ENCODE peak calls at places on chromosomes 5 and 9, in ten cellular contexts. Y, E, V, F, R, N, X, M, B and C are unnamed samples.

GRCh38 chr9:73118297-73118696 is 33.4 kb upstream of the ANXA1 start:
- DNase-seq in E (no peak), N (no peak), R (no peak), F (peak; percentile 44), B (no peak), Y (no peak), V (no peak), M (no peak), X (no peak), C (peak; percentile 69)

GRCh38 chr9:106284300-106284699 is 578.7 kb upstream of the ZNF462 start:
- DNase-seq in E (no peak), X (no peak), N (no peak), R (no peak), Y (no peak), B (peak; percentile 12), F (no peak), V (no peak), M (no peak), C (no peak)

GRCh38 chr5:75616286-75616810 is 5.1 kb downstream of the ANKDD1B start:
- DNase-seq in N (no peak), Y (no peak), R (no peak), X (no peak), V (no peak), F (no peak), B (no peak), E (no peak), M (no peak), C (no peak)

GRCh38 chr5:37735649-37736347 is 104.0 kb downstream of the GDNF start:
- DNase-seq in V (no peak), R (no peak), B (no peak), E (peak; percentile 56), N (no peak), X (no peak), M (peak; percentile 38), Y (no peak), F (no peak), C (peak; percentile 59)

GRCh38 chr9:35517552-35518211 is 27.8 kb downstream of the RUSC2 start:
- DNase-seq in N (no peak), E (no peak), R (no peak), Y (no peak), V (no peak), B (no peak), X (no peak), M (no peak), F (no peak), C (no peak)

GRCh38 chr9:83166369-83166768 is 103.4 kb upstream of the RASEF start:
- DNase-seq in X (peak; percentile 71), E (no peak), V (no peak), B (no peak), Y (no peak), R (peak; percentile 48), M (no peak), F (no peak), N (peak; percentile 65), C (peak; percentile 6)

GRCh38 chr9:86604741-86605140 is 250.5 kb upstream of the TUT7 start:
- DNase-seq in V (no peak), X (no peak), B (peak; percentile 61), M (no peak), Y (no peak), R (no peak), E (no peak), F (no peak), N (no peak), C (peak; percentile 16)

GRCh38 chr9:99680191-99680590 is 141.5 kb upstream of the NR4A3 start:
- DNase-seq in N (no peak), F (peak; percentile 19), E (no peak), X (no peak), R (no peak), V (no peak), B (no peak), M (no peak), Y (no peak), C (peak; percentile 80)

GRCh38 chr5:95042040-95042439 is 242.9 kb downstream of the MCTP1 start:
- DNase-seq in V (no peak), Y (no peak), R (no peak), F (no peak), M (no peak), X (peak; percentile 84), N (no peak), E (no peak), B (no peak), C (no peak)

GRCh38 chr9:115758441-115758840 is 395.1 kb upstream of the PAPPA start:
- DNase-seq in B (peak; percentile 90), F (no peak), N (no peak), Y (no peak), R (no peak), E (no peak), M (no peak), X (no peak), V (no peak), C (no peak)

GRCh38 chr5:173290477-173291131 is 37.6 kb downstream of the STC2 start:
- DNase-seq in M (no peak), E (no peak), X (no peak), N (no peak), V (no peak), B (no peak), Y (no peak), F (no peak), R (no peak), C (no peak)

GRCh38 chr5:133371371-133372155 is 240.8 kb downstream of the FSTL4 start:
- DNase-seq in B (peak; percentile 17), E (no peak), Y (no peak), V (no peak), F (no peak), M (no peak), R (no peak), X (no peak), N (no peak), C (no peak)

GRCh38 chr5:115389799-115390382 is 93.4 kb upstream of the CCDC112 start:
- DNase-seq in V (peak; percentile 42), Y (no peak), M (no peak), E (no peak), B (peak; percentile 51), X (no peak), N (no peak), F (no peak), R (no peak), C (no peak)

GRCh38 chr5:31809037-31809910 is 170.3 kb downstream of the PDZD2 start:
- DNase-seq in B (peak; percentile 84), R (peak; percentile 61), F (peak; percentile 80), E (peak; percentile 69), N (peak; percentile 45), X (no peak), V (peak; percentile 59), M (peak; percentile 80), Y (no peak), C (peak; percentile 86)

GRCh38 chr5:1859099-1859498 is 23.6 kb downstream of the IRX4 start:
- DNase-seq in Y (no peak), R (no peak), E (no peak), V (no peak), X (no peak), F (no peak), N (no peak), B (no peak), M (no peak), C (no peak)

GRCh38 chr9:133707065-133707760 is 30.9 kb downstream of the SARDH start:
- DNase-seq in B (no peak), M (peak; percentile 65), Y (no peak), V (peak; percentile 28), F (no peak), X (no peak), N (no peak), E (no peak), R (no peak), C (no peak)

GRCh38 chr9:129109504-129109903 is 1.1 kb downstream of the CRAT start:
- DNase-seq in V (peak; percentile 57), B (peak; percentile 92), F (no peak), R (no peak), Y (no peak), X (no peak), M (peak; percentile 65), E (no peak), N (peak; percentile 50), C (no peak)

GRCh38 chr9:93300585-93301081 is 116.7 kb downstream of the WNK2 start:
- DNase-seq in V (no peak), X (no peak), F (no peak), R (no peak), Y (no peak), E (no peak), B (no peak), N (peak; percentile 81), M (peak; percentile 37), C (no peak)

GRCh38 chr9:104872959-104873850 is 54.8 kb downstream of the ABCA1 start:
- DNase-seq in N (peak; percentile 32), B (peak; percentile 51), E (peak; percentile 5), F (peak; percentile 100), Y (no peak), V (no peak), R (no peak), X (no peak), M (no peak), C (peak; percentile 98)

GRCh38 chr5:54753034-54753433 is 232.4 kb downstream of the ESM1 start:
- DNase-seq in R (no peak), V (no peak), F (peak; percentile 18), Y (no peak), B (peak; percentile 28), X (no peak), N (no peak), E (no peak), M (no peak), C (peak; percentile 82)

GRCh38 chr5:41722359-41722950 is 147.8 kb downstream of the OXCT1 start:
- DNase-seq in F (no peak), Y (no peak), R (no peak), E (no peak), B (no peak), X (no peak), V (no peak), N (no peak), M (no peak), C (peak; percentile 2)

GRCh38 chr5:140035881-140036280 is 7.2 kb downstream of the NRG2 start:
- DNase-seq in R (no peak), V (no peak), F (no peak), X (no peak), M (no peak), N (no peak), E (no peak), Y (no peak), B (no peak), C (no peak)

GRCh38 chr5:157983906-157984551 is 125.1 kb upstream of the CLINT1 start:
- DNase-seq in N (no peak), R (no peak), B (no peak), V (no peak), X (no peak), M (peak; percentile 61), E (no peak), F (no peak), Y (no peak), C (no peak)

GRCh38 chr5:96084874-96085545 is 123.4 kb upstream of the ELL2 start:
- DNase-seq in R (no peak), N (no peak), Y (no peak), F (no peak), X (no peak), M (no peak), B (no peak), V (no peak), E (no peak), C (peak; percentile 58)

GRCh38 chr5:17413691-17414090 is 84.3 kb upstream of the TAF11L2 start:
- DNase-seq in M (no peak), F (peak; percentile 8), V (no peak), X (no peak), Y (no peak), E (no peak), N (no peak), R (no peak), B (no peak), C (no peak)

GRCh38 chr9:18184034-18184800 is 289.7 kb upstream of the ADAMTSL1 start:
- DNase-seq in X (no peak), E (no peak), V (no peak), B (no peak), R (no peak), N (peak; percentile 35), Y (no peak), M (no peak), F (peak; percentile 7), C (peak; percentile 20)

GRCh38 chr5:172758077-172758835 is 12.7 kb downstream of the DUSP1 start:
- DNase-seq in E (no peak), M (no peak), V (no peak), R (no peak), X (no peak), F (peak; percentile 99), Y (no peak), N (no peak), B (peak; percentile 95), C (peak; percentile 99)